ENCODE peak calls at places on chromosomes 1 and 21, in ten cellular contexts. E is GM12864, Y is tibial artery, N is MM.1S, W is cardiac muscle cell, A is neural progenitor cell, C is adrenal gland, O is uterus, S is HL-60, M is AG09309. R is an unnamed sample.

GRCh38 chr1:18556364-18556763 is 74.3 kb upstream of the PAX7 start:
- DNase-seq in E (no peak), Y (no peak), N (no peak), W (peak; percentile 33), A (peak; percentile 63), C (no peak), O (no peak), S (no peak), M (no peak), R (peak; percentile 43)

GRCh38 chr1:205068457-205069035 is 15.7 kb downstream of the TMEM81 start:
- DNase-seq in E (no peak), Y (no peak), N (no peak), W (no peak), A (no peak), C (peak; percentile 23), O (no peak), S (no peak), M (no peak), R (no peak)

GRCh38 chr1:66809736-66810326 is 8.8 kb upstream of the INSL5 start:
- DNase-seq in E (no peak), Y (no peak), N (no peak), W (no peak), A (no peak), C (no peak), O (no peak), S (no peak), M (no peak), R (no peak)

GRCh38 chr21:41197582-41197981 is 29.6 kb downstream of the BACE2 start:
- DNase-seq in E (no peak), Y (no peak), N (no peak), W (no peak), A (no peak), C (no peak), O (no peak), S (no peak), M (no peak), R (no peak)

GRCh38 chr1:79982218-79982617 is 975.7 kb upstream of the ADGRL4 start:
- DNase-seq in E (no peak), Y (peak; percentile 48), N (peak; percentile 8), W (peak; percentile 41), A (no peak), C (peak; percentile 71), O (peak; percentile 63), S (no peak), M (peak; percentile 55), R (peak; percentile 3)

GRCh38 chr1:81699234-81699633 is 101.5 kb upstream of the ADGRL2 start:
- DNase-seq in E (no peak), Y (no peak), N (no peak), W (no peak), A (peak; percentile 22), C (no peak), O (no peak), S (no peak), M (no peak), R (no peak)

GRCh38 chr1:212060632-212061472 is 25.3 kb downstream of the DTL start:
- DNase-seq in E (no peak), Y (no peak), N (no peak), W (no peak), A (no peak), C (no peak), O (no peak), S (no peak), M (no peak), R (peak; percentile 71)

GRCh38 chr1:151816964-151817730 is 11.9 kb upstream of the LINGO4 start:
- DNase-seq in E (no peak), Y (no peak), N (no peak), W (no peak), A (no peak), C (no peak), O (no peak), S (peak; percentile 59), M (no peak), R (no peak)

GRCh38 chr1:228939881-228940392 is 204.7 kb downstream of the RHOU start:
- DNase-seq in E (no peak), Y (no peak), N (no peak), W (no peak), A (no peak), C (no peak), O (no peak), S (no peak), M (no peak), R (no peak)

GRCh38 chr1:118110580-118110979 is 74.4 kb downstream of the SPAG17 start:
- DNase-seq in E (no peak), Y (no peak), N (no peak), W (no peak), A (no peak), C (no peak), O (no peak), S (no peak), M (no peak), R (no peak)

GRCh38 chr21:34885636-34886553 is 163.2 kb downstream of the RUNX1 start:
- DNase-seq in E (no peak), Y (no peak), N (peak; percentile 47), W (no peak), A (peak; percentile 57), C (no peak), O (no peak), S (peak; percentile 14), M (no peak), R (no peak)

GRCh38 chr1:25760122-25760719 is 39.8 kb upstream of the SELENON start:
- DNase-seq in E (no peak), Y (no peak), N (no peak), W (no peak), A (no peak), C (no peak), O (no peak), S (no peak), M (no peak), R (no peak)

GRCh38 chr1:25757846-25758185 is 42.2 kb upstream of the SELENON start:
- DNase-seq in E (no peak), Y (no peak), N (no peak), W (no peak), A (peak; percentile 53), C (no peak), O (no peak), S (no peak), M (no peak), R (no peak)

GRCh38 chr1:25757151-25757845 is 42.7 kb upstream of the SELENON start:
- DNase-seq in E (no peak), Y (no peak), N (no peak), W (no peak), A (no peak), C (no peak), O (no peak), S (no peak), M (no peak), R (no peak)

GRCh38 chr1:25760871-25761270 is 39.1 kb upstream of the SELENON start:
- DNase-seq in E (no peak), Y (no peak), N (no peak), W (peak; percentile 63), A (no peak), C (no peak), O (no peak), S (no peak), M (no peak), R (no peak)

GRCh38 chr1:25758466-25759070 is 41.4 kb upstream of the SELENON start:
- DNase-seq in E (no peak), Y (no peak), N (no peak), W (no peak), A (no peak), C (no peak), O (no peak), S (no peak), M (no peak), R (no peak)
- TF ChIP-seq CTCF in E (no peak), Y (no peak), N (no peak), W (no peak), A (no peak), C (no peak), O (no peak), S (no peak), M (no peak), R (no peak)

GRCh38 chr1:1322952-1323351 is 1.5 kb downstream of the INTS11 start:
- DNase-seq in E (no peak), Y (no peak), N (no peak), W (no peak), A (no peak), C (no peak), O (no peak), S (no peak), M (no peak), R (no peak)
- H3K4me3 ChIP-seq in E (peak overlapping the region; percentile 43), Y (no peak overlapping the region), N (no peak overlapping the region), W (no peak overlapping the region), A (no peak overlapping the region), C (no peak overlapping the region), O (no peak overlapping the region), S (no peak overlapping the region), M (no peak overlapping the region), R (peak overlapping the region; percentile 34)

GRCh38 chr1:2525896-2526823 is at the start of gene PANK4:
- DNase-seq in E (peak; percentile 77), Y (peak; percentile 94), N (peak; percentile 96), W (peak; percentile 98), A (peak; percentile 99), C (peak; percentile 93), O (peak; percentile 88), S (peak; percentile 91), M (peak; percentile 68), R (peak; percentile 87)
- TF ChIP-seq CTCF in E (no peak), Y (peak; percentile 13), N (no peak), W (no peak), A (no peak), C (peak; percentile 17), O (peak; percentile 51), S (no peak), M (no peak), R (no peak)

GRCh38 chr1:209807509-209807908 is 1.6 kb upstream of the IRF6 start:
- DNase-seq in E (no peak), Y (no peak), N (no peak), W (no peak), A (no peak), C (no peak), O (no peak), S (no peak), M (no peak), R (no peak)

GRCh38 chr1:209802780-209803152 is 3.2 kb downstream of the IRF6 start:
- DNase-seq in E (no peak), Y (no peak), N (no peak), W (no peak), A (no peak), C (no peak), O (no peak), S (no peak), M (no peak), R (no peak)

GRCh38 chr1:209805875-209806760 is at the start of gene IRF6:
- DNase-seq in E (no peak), Y (peak; percentile 82), N (peak; percentile 93), W (peak; percentile 90), A (peak; percentile 96), C (peak; percentile 90), O (peak; percentile 54), S (peak; percentile 8), M (no peak), R (peak; percentile 87)

GRCh38 chr1:209803568-209803967 is 2.4 kb downstream of the IRF6 start:
- DNase-seq in E (no peak), Y (no peak), N (no peak), W (no peak), A (no peak), C (no peak), O (no peak), S (no peak), M (no peak), R (no peak)

DNA sequence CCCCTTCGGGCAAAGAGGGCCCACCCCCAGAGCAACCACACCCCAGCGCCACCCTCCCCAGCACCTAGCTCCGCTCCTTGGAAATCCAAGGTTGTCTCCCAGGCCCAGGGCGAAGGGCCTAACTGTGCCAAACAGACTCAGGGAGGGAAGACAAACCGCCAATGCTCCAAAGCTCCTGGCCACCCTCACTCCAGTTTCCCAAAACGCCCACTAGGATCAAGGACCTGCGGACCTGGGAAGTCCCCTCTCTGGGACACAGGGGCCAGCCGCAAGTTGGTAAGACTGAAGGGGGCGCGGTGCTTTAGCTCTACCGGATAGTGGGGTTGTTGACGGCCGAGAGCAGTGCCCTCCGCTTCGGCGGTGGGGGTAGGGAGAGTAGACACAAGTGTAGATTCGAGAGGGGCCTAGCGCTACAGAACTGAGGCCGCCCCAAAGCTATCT is 581 bp downstream of the IRF6 start:
- DNase-seq in E (no peak), Y (no peak), N (no peak), W (peak; percentile 8), A (peak; percentile 39), C (peak; percentile 33), O (no peak), S (no peak), M (no peak), R (no peak)
- H3K4me3 ChIP-seq in E (no peak overlapping the region), Y (peak overlapping the region; percentile 41), N (no peak overlapping the region), W (peak overlapping the region; percentile 31), A (peak overlapping the region; percentile 49), C (peak overlapping the region; percentile 27), O (peak overlapping the region; percentile 25), S (no peak overlapping the region), M (no peak overlapping the region), R (peak overlapping the region; percentile 95)

R was measured in LNCaP clone FGC.